ENCODE peak calls at places on chromosomes 11 and 22, in seven cellular contexts. W is hepatocyte, I is HCT116, Y is SK-N-SH, P is MM.1S, R is GM23338, D is neural progenitor cell. X is an unnamed sample.

GRCh38 chr22:36365020-36365411 is 22.8 kb downstream of the MYH9 start:
- DNase-seq in W (peak), I (peak), Y (no peak), P (no peak), R (no peak), D (peak), X (no peak)

GRCh38 chr11:2166091-2166851 is 5.3 kb upstream of the INS start:
- DNase-seq in W (peak), I (no peak), Y (no peak), P (no peak), R (peak), D (peak), X (no peak)

GRCh38 chr11:1081601-1082311 is 7.1 kb downstream of the MUC2 start:
- DNase-seq in W (no peak), I (no peak), Y (no peak), P (no peak), R (no peak), D (no peak), X (no peak)

GRCh38 chr22:46045459-46046298 is 68.7 kb upstream of the WNT7B start:
- DNase-seq in W (no peak), I (no peak), Y (no peak), P (no peak), R (no peak), D (no peak), X (no peak)

GRCh38 chr11:18046116-18046777 is at the start of gene TPH1:
- DNase-seq in W (peak), I (no peak), Y (peak), P (no peak), R (peak), D (peak), X (no peak)

GRCh38 chr11:83617671-83618070 is 331.5 kb upstream of the CCDC90B start:
- DNase-seq in W (no peak), I (no peak), Y (no peak), P (no peak), R (no peak), D (no peak), X (no peak)

GRCh38 chr11:31050061-31050790 is 319.3 kb downstream of the DCDC1 start:
- DNase-seq in W (peak), I (no peak), Y (no peak), P (no peak), R (no peak), D (no peak), X (no peak)

GRCh38 chr22:19887251-19887985 is 32.7 kb upstream of the GNB1L start:
- DNase-seq in W (no peak), I (no peak), Y (no peak), P (no peak), R (no peak), D (no peak), X (no peak)

GRCh38 chr11:134532921-134533421 is 120.9 kb upstream of the B3GAT1 start:
- DNase-seq in W (no peak), I (no peak), Y (no peak), P (no peak), R (no peak), D (no peak), X (no peak)

GRCh38 chr11:99693941-99694492 is 673.3 kb downstream of the CNTN5 start:
- DNase-seq in W (peak), I (no peak), Y (no peak), P (no peak), R (no peak), D (no peak), X (no peak)

GRCh38 chr22:41094036-41094435 is 1.6 kb downstream of the EP300 start:
- DNase-seq in W (peak), I (no peak), Y (peak), P (peak), R (peak), D (peak), X (peak)

GRCh38 chr11:73393011-73393380 is 16.8 kb downstream of the RELT start:
- DNase-seq in W (no peak), I (no peak), Y (no peak), P (no peak), R (no peak), D (no peak), X (no peak)

GRCh38 chr11:62928011-62928410 is 6.8 kb upstream of the CHRM1 start:
- DNase-seq in W (no peak), I (no peak), Y (peak), P (no peak), R (no peak), D (peak), X (no peak)
- TF ChIP-seq EZH2phosphoT487 in W (no peak), I (no peak), Y (no peak), P (no peak), R (no peak), D (no peak), X (no peak)

GRCh38 chr11:46130286-46130937 is 9.2 kb upstream of the PHF21A start:
- DNase-seq in W (no peak), I (no peak), Y (no peak), P (no peak), R (no peak), D (no peak), X (no peak)
- TF ChIP-seq EZH2phosphoT487 in W (no peak), I (no peak), Y (no peak), P (no peak), R (no peak), D (no peak), X (no peak)

DNA sequence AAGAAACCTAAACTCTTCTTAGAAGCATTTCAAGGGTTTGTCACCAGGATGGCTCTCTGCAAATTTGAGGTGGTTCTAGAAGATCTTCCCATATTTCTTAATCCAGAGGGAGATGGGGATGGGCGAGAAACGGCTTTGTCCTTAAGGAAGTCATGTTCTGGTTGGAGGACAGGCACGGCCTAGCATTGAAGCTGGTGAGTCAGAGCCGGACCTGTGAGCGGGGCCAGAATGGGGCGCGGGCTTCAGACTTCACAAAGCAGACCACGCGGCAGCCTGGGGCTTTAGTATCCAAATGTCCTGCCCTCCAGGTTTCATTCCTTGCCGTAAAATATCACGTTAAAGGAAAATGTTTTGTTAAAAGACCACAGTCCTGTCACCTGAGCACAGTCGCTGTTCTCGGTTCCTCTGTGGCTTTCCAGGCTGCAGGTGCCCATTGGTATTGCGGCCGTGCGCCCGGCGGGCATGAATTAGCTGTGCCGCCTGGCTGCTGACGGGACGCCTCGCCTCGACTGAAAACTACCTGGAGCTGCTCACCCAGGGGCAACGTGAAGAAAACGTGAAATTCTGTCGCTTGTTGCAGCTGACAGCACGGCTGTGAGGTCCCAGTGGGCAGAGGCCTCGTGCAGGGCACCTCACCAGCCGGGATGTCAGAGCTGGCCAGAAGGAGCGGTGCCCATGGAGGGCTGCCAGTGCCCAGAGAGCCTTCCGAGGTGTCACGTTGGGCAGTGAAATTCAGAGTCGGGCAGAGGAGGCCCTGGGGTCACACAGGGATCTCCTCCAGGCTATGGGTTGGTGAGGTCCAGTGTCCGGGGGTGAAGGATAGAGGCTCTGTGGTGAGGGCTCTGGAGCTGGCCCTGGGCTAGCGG is 59.0 kb downstream of the LRP5 start:
- DNase-seq in W (peak), I (no peak), Y (no peak), P (peak), R (no peak), D (no peak), X (peak)
- TF ChIP-seq EZH2phosphoT487 in W (no peak), I (no peak), Y (no peak), P (no peak), R (no peak), D (no peak), X (no peak)

DNA sequence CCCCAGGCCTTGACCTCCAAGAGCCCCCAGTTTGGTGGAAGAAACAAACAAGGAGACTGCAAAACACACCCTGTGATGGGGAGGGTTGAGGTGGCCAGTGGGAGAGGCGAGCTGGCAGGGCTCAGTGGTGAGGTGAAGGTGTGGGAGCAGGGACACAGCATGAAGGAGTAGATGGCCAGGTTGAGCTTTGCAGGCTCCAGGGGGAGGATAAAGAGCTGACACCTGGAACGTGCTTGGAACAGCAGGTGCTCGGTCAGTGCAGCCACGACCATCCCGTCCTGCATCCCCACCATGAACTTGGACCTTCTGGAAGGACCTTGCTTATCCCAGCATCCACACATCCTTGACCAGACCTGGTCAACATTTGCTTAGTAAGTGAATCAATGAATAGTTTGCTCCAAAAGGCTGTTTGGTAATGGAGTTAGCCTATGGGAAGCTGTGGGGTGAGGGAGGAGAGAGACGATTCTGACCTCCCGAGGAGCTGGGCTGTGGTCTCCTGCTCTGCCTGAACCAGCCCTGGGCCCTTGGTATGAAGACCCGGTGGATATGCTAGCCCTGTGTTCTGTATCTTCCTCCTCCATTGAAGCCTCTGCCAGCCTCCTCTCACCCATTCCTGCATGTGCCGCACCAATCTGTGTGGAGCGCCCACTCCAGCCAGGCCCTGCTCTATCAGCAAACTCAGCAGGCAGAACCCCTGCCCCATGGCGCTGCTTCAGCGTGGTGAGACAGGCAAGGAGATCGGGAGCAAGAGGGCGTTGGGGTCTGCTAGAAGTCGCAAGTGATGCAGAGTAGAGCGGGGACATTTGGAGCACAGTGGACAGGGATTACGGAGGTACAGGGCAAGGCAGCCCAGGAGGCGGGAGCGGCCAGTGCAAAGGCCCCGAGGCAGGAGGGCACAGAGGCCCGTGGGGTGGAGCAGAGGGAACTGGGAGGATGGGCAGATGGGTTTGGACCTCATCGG is 9.9 kb downstream of the LINC01488 start:
- DNase-seq in W (no peak), I (no peak), Y (no peak), P (no peak), R (no peak), D (no peak), X (no peak)
- TF ChIP-seq EZH2phosphoT487 in W (no peak), I (no peak), Y (no peak), P (no peak), R (no peak), D (no peak), X (no peak)

GRCh38 chr11:12215192-12215591 is 104.8 kb downstream of the MICAL2 start:
- DNase-seq in W (peak), I (no peak), Y (no peak), P (no peak), R (peak), D (peak), X (no peak)
- TF ChIP-seq EZH2phosphoT487 in W (no peak), I (no peak), Y (no peak), P (no peak), R (no peak), D (no peak), X (no peak)

GRCh38 chr11:125170406-125171031 is 6.0 kb downstream of the PKNOX2 start:
- DNase-seq in W (peak), I (no peak), Y (peak), P (no peak), R (peak), D (peak), X (no peak)
- TF ChIP-seq EZH2phosphoT487 in W (no peak), I (no peak), Y (no peak), P (no peak), R (no peak), D (no peak), X (no peak)

GRCh38 chr11:70630816-70631623 is 232.7 kb downstream of the CTTN start:
- DNase-seq in W (no peak), I (no peak), Y (no peak), P (no peak), R (no peak), D (no peak), X (no peak)
- TF ChIP-seq EZH2phosphoT487 in W (no peak), I (no peak), Y (no peak), P (no peak), R (no peak), D (no peak), X (no peak)

X was measured in OCI-LY7.